ENCODE peak calls at places on chromosome 9, in ten cellular contexts. A, S, B, D, E, G, T, L, Z and F are unnamed samples.

GRCh38 chr9:99169982-99170761 is 51.6 kb downstream of the ALG2 start:
- DNase-seq in A (no peak), S (no peak), B (no peak), D (no peak), E (no peak), G (no peak), T (no peak), L (no peak), Z (peak), F (no peak)

GRCh38 chr9:1320041-1320440 is 269.9 kb downstream of the DMRT2 start:
- DNase-seq in A (no peak), S (no peak), B (no peak), D (no peak), E (no peak), G (no peak), T (no peak), L (no peak), Z (no peak), F (no peak)

GRCh38 chr9:101585740-101586139 is 9.0 kb downstream of the PPP3R2 start:
- DNase-seq in A (no peak), S (no peak), B (no peak), D (no peak), E (no peak), G (no peak), T (no peak), L (no peak), Z (no peak), F (no peak)

GRCh38 chr9:109181284-109181683 is 14.2 kb upstream of the FRRS1L start:
- DNase-seq in A (no peak), S (no peak), B (no peak), D (no peak), E (no peak), G (no peak), T (no peak), L (no peak), Z (no peak), F (peak)

GRCh38 chr9:100587375-100587774 is 9.5 kb downstream of the CAVIN4 start:
- DNase-seq in A (no peak), S (no peak), B (no peak), D (peak), E (no peak), G (no peak), T (no peak), L (no peak), Z (no peak), F (no peak)

GRCh38 chr9:99398241-99398640 is 176.2 kb downstream of the SEC61B start:
- DNase-seq in A (no peak), S (no peak), B (peak), D (no peak), E (no peak), G (peak), T (no peak), L (no peak), Z (no peak), F (no peak)

GRCh38 chr9:127714020-127714835 is 1.2 kb downstream of the PTRH1 start:
- DNase-seq in A (no peak), S (no peak), B (peak), D (no peak), E (no peak), G (no peak), T (no peak), L (no peak), Z (no peak), F (no peak)

GRCh38 chr9:112861638-112862555 is 28.8 kb downstream of the SLC46A2 start:
- DNase-seq in A (no peak), S (peak), B (peak), D (peak), E (no peak), G (peak), T (no peak), L (no peak), Z (no peak), F (no peak)

GRCh38 chr9:109107402-109108240 is 12.1 kb downstream of the TMEM245 start:
- DNase-seq in A (no peak), S (peak), B (peak), D (peak), E (peak), G (peak), T (no peak), L (no peak), Z (no peak), F (no peak)

GRCh38 chr9:125889122-125889523 is 141.9 kb downstream of the PBX3 start:
- DNase-seq in A (no peak), S (peak), B (peak), D (peak), E (no peak), G (peak), T (peak), L (peak), Z (peak), F (peak)

GRCh38 chr9:128899566-128900322 is 17.8 kb downstream of the LRRC8A start:
- DNase-seq in A (no peak), S (no peak), B (peak), D (no peak), E (no peak), G (no peak), T (no peak), L (no peak), Z (no peak), F (no peak)

GRCh38 chr9:114587345-114588149 is at the start of gene ATP6V1G1:
- DNase-seq in A (peak), S (peak), B (peak), D (peak), E (peak), G (peak), T (peak), L (peak), Z (peak), F (peak)
- TF ChIP-seq CTCF in A (peak), S (peak), B (no peak), D (peak), E (no peak), G (peak), T (peak), L (peak), Z (no peak), F (no peak)

GRCh38 chr9:122095010-122095767 is 2.1 kb upstream of the TTLL11 start:
- DNase-seq in A (no peak), S (peak), B (peak), D (peak), E (peak), G (peak), T (no peak), L (peak), Z (peak), F (peak)
- TF ChIP-seq CTCF in A (peak), S (peak), B (peak), D (peak), E (peak), G (peak), T (peak), L (peak), Z (peak), F (peak)

DNA sequence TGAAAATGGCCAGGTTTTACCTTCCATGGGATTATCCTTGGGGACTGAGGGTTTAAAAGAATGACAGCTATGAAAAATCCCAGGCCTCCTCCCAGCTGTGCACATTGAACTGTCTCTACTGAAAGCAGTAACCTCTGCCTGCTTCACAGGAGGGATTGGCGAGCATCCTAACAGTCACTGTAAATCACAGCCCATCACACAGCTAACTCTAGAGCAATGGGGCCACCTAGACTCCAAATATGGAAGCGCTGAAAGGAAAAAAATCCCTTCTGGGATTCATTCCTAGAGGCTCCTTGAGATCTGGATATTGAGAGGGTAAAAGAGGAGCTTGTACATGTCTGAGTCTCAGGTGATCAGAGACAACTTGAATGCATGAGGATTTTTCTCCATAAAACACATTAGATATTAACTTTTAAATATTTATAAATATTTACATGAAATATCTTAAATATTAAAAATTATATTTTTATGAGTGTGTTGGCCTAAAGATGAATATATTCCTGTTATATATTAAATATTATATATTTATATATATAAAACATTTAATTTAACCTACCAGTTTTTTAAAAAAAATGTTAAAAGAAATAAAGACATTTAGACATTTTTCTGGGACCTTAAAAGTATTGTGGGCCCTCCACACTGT is 133.8 kb upstream of the SLC24A2 start:
- DNase-seq in A (no peak), S (peak), B (peak), D (peak), E (peak), G (peak), T (no peak), L (no peak), Z (peak), F (no peak)
- TF ChIP-seq CTCF in A (peak), S (peak), B (peak), D (peak), E (peak), G (peak), T (no peak), L (peak), Z (peak), F (no peak)

DNA sequence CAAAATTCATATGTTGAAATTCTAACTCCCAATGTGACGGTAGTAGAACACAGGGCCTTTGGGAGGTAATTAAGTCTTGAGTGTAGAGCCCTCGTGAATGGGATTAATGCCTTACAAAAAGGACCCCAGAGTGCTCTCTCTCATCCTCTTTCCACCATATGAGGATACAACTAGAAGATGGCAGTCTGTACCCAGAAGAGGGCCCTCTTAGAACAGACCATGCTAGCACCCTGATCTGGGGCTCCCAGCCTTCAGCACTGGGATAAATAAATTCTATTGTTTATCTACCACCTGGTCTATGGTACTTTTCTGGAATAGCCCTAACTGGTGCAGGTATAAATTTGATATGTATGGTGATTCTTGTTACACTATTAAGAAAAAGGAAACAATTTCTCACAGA is 332.3 kb downstream of the BRINP1 start:
- DNase-seq in A (no peak), S (no peak), B (no peak), D (no peak), E (no peak), G (no peak), T (no peak), L (no peak), Z (peak), F (no peak)
- TF ChIP-seq CTCF in A (no peak), S (no peak), B (no peak), D (no peak), E (no peak), G (no peak), T (no peak), L (no peak), Z (no peak), F (no peak)

DNA sequence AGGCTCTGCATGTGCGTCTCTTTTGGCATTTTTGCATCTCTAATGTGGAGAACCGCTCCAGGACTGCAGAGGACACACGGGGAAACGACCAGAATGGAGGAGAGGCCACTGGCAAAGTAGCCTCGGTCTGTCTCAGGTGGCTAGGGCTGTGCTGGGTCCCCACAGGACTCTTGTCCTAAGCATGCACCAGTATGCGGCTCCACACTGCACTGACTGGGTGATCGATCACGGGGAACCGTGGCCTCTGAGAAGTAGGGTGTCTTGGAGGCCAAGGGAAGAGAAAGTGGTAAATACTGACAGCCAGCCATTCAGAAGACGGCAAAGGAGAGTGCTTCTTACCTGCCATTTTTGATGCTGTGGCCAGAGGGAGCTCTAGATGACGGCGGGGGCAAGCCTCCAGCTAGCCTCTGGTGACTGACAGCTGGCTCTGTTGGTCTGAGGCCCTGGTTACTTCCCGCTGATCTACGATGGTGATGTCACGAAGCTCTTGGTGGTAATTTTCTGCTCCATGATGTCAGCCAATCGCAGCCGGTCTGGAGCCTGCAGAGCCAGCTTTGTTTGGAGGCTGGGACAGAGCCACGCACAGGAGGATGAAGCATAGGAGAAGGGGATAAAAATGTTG is 40.4 kb upstream of the GADD45G start:
- DNase-seq in A (no peak), S (no peak), B (no peak), D (peak), E (no peak), G (no peak), T (no peak), L (no peak), Z (peak), F (peak)
- TF ChIP-seq CTCF in A (peak), S (no peak), B (no peak), D (no peak), E (no peak), G (no peak), T (no peak), L (no peak), Z (peak), F (peak)

GRCh38 chr9:22718653-22719052 is 272.0 kb downstream of the DMRTA1 start:
- DNase-seq in A (no peak), S (no peak), B (no peak), D (no peak), E (no peak), G (no peak), T (no peak), L (no peak), Z (no peak), F (no peak)
- TF ChIP-seq CTCF in A (peak), S (no peak), B (no peak), D (no peak), E (no peak), G (peak), T (no peak), L (no peak), Z (peak), F (no peak)

GRCh38 chr9:90835206-90835605 is 33.6 kb downstream of the SYK start:
- DNase-seq in A (no peak), S (peak), B (no peak), D (no peak), E (no peak), G (no peak), T (no peak), L (peak), Z (no peak), F (no peak)

GRCh38 chr9:90838761-90839160 is 37.1 kb downstream of the SYK start:
- DNase-seq in A (no peak), S (no peak), B (no peak), D (no peak), E (no peak), G (no peak), T (no peak), L (no peak), Z (no peak), F (no peak)

GRCh38 chr9:90836396-90837080 is 34.9 kb downstream of the SYK start:
- DNase-seq in A (no peak), S (no peak), B (no peak), D (no peak), E (no peak), G (no peak), T (no peak), L (no peak), Z (no peak), F (no peak)

GRCh38 chr9:90839183-90839582 is 37.6 kb downstream of the SYK start:
- DNase-seq in A (no peak), S (no peak), B (no peak), D (no peak), E (no peak), G (no peak), T (no peak), L (no peak), Z (no peak), F (no peak)

DNA sequence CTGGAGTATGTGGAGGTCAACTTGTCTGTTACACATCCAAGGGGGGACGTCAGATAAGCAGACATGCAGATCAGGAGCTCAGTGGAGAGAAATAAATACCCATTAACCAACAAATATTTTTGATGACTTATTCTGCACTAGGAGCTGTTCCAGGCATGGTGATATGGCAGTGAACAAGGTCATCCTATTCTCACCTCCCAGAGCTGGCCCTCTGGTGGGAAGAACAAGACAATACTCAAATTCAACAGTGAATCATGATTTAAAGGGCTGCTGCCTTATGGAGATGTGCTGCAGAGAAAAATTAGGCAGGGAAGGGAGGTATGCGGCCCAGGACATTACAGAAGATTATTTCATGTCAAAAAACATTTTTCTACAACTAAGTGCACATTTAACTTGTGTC is 36.5 kb downstream of the SYK start:
- DNase-seq in A (no peak), S (no peak), B (no peak), D (no peak), E (no peak), G (no peak), T (no peak), L (peak), Z (no peak), F (no peak)
- TF ChIP-seq CTCF in A (peak), S (no peak), B (no peak), D (no peak), E (no peak), G (no peak), T (no peak), L (no peak), Z (no peak), F (no peak)